ENCODE peak calls at places on chromosome 22, in eight cellular contexts. One of them, this sample, is unnamed.

GRCh38 chr22:48424201-48424627 is 1403.5 kb downstream of the BRD1 start:
- DNase-seq in left ventricle myocardium inferior: no peak
- DNase-seq in epithelial cell of proximal tubule: no peak
- DNase-seq in astrocyte of the spinal cord: no peak
- DNase-seq in tibial nerve: no peak
- DNase-seq in cardiac muscle cell: no peak
- DNase-seq in IMR-90: no peak
- DNase-seq in GM12865: no peak
- DNase-seq in this sample: no peak

GRCh38 chr22:27801616-27802388 is at the start of gene MN1:
- DNase-seq in tibial nerve: peak
- DNase-seq in epithelial cell of proximal tubule: no peak
- DNase-seq in cardiac muscle cell: peak
- DNase-seq in IMR-90: peak
- DNase-seq in GM12865: peak
- DNase-seq in astrocyte of the spinal cord: peak
- DNase-seq in left ventricle myocardium inferior: peak
- DNase-seq in this sample: peak

GRCh38 chr22:38824587-38824986 is 19.2 kb downstream of the NPTXR start:
- DNase-seq in left ventricle myocardium inferior: peak
- DNase-seq in GM12865: peak
- DNase-seq in astrocyte of the spinal cord: peak
- DNase-seq in tibial nerve: peak
- DNase-seq in IMR-90: peak
- DNase-seq in epithelial cell of proximal tubule: no peak
- DNase-seq in cardiac muscle cell: peak
- DNase-seq in this sample: peak

GRCh38 chr22:21942407-21942895 is 10.2 kb downstream of the PPM1F start:
- DNase-seq in cardiac muscle cell: peak
- DNase-seq in tibial nerve: peak
- DNase-seq in GM12865: peak
- DNase-seq in IMR-90: peak
- DNase-seq in left ventricle myocardium inferior: peak
- DNase-seq in epithelial cell of proximal tubule: peak
- DNase-seq in astrocyte of the spinal cord: peak
- DNase-seq in this sample: peak

GRCh38 chr22:37752189-37753061 is 55.3 kb upstream of the GCAT start:
- DNase-seq in GM12865: no peak
- DNase-seq in tibial nerve: peak
- DNase-seq in left ventricle myocardium inferior: peak
- DNase-seq in IMR-90: peak
- DNase-seq in astrocyte of the spinal cord: peak
- DNase-seq in cardiac muscle cell: peak
- DNase-seq in epithelial cell of proximal tubule: peak
- DNase-seq in this sample: no peak

GRCh38 chr22:36775589-36775965 is 342 bp downstream of the IFT27 start:
- DNase-seq in IMR-90: peak
- DNase-seq in cardiac muscle cell: peak
- DNase-seq in tibial nerve: no peak
- DNase-seq in GM12865: peak
- DNase-seq in epithelial cell of proximal tubule: no peak
- DNase-seq in astrocyte of the spinal cord: peak
- DNase-seq in left ventricle myocardium inferior: peak
- DNase-seq in this sample: no peak

GRCh38 chr22:42397332-42398246 is 34.6 kb downstream of the NFAM1 start:
- DNase-seq in tibial nerve: peak
- DNase-seq in astrocyte of the spinal cord: no peak
- DNase-seq in left ventricle myocardium inferior: peak
- DNase-seq in IMR-90: no peak
- DNase-seq in epithelial cell of proximal tubule: no peak
- DNase-seq in GM12865: peak
- DNase-seq in cardiac muscle cell: no peak
- DNase-seq in this sample: no peak

GRCh38 chr22:28925916-28926315 is 42.5 kb downstream of the ZNRF3 start:
- DNase-seq in IMR-90: no peak
- DNase-seq in astrocyte of the spinal cord: no peak
- DNase-seq in GM12865: no peak
- DNase-seq in left ventricle myocardium inferior: no peak
- DNase-seq in cardiac muscle cell: no peak
- DNase-seq in tibial nerve: no peak
- DNase-seq in epithelial cell of proximal tubule: no peak
- DNase-seq in this sample: no peak

GRCh38 chr22:17922925-17923898 is 101.1 kb downstream of the MICAL3 start:
- DNase-seq in GM12865: no peak
- DNase-seq in astrocyte of the spinal cord: peak
- DNase-seq in tibial nerve: no peak
- DNase-seq in epithelial cell of proximal tubule: peak
- DNase-seq in cardiac muscle cell: peak
- DNase-seq in left ventricle myocardium inferior: no peak
- DNase-seq in IMR-90: peak
- DNase-seq in this sample: no peak

GRCh38 chr22:33108037-33108436 is 49.9 kb upstream of the SYN3 start:
- DNase-seq in astrocyte of the spinal cord: no peak
- DNase-seq in epithelial cell of proximal tubule: no peak
- DNase-seq in left ventricle myocardium inferior: no peak
- DNase-seq in tibial nerve: no peak
- DNase-seq in IMR-90: no peak
- DNase-seq in GM12865: no peak
- DNase-seq in cardiac muscle cell: no peak
- DNase-seq in this sample: no peak

GRCh38 chr22:33921576-33922181 is 1.4 kb upstream of the LARGE1 start:
- DNase-seq in IMR-90: peak
- DNase-seq in cardiac muscle cell: peak
- DNase-seq in astrocyte of the spinal cord: peak
- DNase-seq in left ventricle myocardium inferior: peak
- DNase-seq in GM12865: peak
- DNase-seq in tibial nerve: peak
- DNase-seq in epithelial cell of proximal tubule: no peak
- DNase-seq in this sample: no peak

GRCh38 chr22:46735747-46736608 is 2.1 kb downstream of the CERK start:
- DNase-seq in cardiac muscle cell: no peak
- DNase-seq in GM12865: peak
- DNase-seq in IMR-90: no peak
- DNase-seq in epithelial cell of proximal tubule: no peak
- DNase-seq in left ventricle myocardium inferior: no peak
- DNase-seq in astrocyte of the spinal cord: no peak
- DNase-seq in tibial nerve: no peak
- DNase-seq in this sample: no peak
- H3K4me3 ChIP-seq in cardiac muscle cell: peak
- H3K4me3 ChIP-seq in GM12865: peak
- H3K4me3 ChIP-seq in IMR-90: no peak
- H3K4me3 ChIP-seq in epithelial cell of proximal tubule: no peak
- H3K4me3 ChIP-seq in left ventricle myocardium inferior: peak
- H3K4me3 ChIP-seq in astrocyte of the spinal cord: no peak
- H3K4me3 ChIP-seq in tibial nerve: no peak
- H3K4me3 ChIP-seq in this sample: no peak

GRCh38 chr22:49882519-49883293 is 29.1 kb downstream of the ZBED4 start:
- DNase-seq in tibial nerve: no peak
- DNase-seq in left ventricle myocardium inferior: no peak
- DNase-seq in epithelial cell of proximal tubule: no peak
- DNase-seq in IMR-90: peak
- DNase-seq in GM12865: no peak
- DNase-seq in astrocyte of the spinal cord: peak
- DNase-seq in cardiac muscle cell: no peak
- DNase-seq in this sample: no peak
- H3K4me3 ChIP-seq in tibial nerve: no peak
- H3K4me3 ChIP-seq in left ventricle myocardium inferior: no peak
- H3K4me3 ChIP-seq in epithelial cell of proximal tubule: no peak
- H3K4me3 ChIP-seq in IMR-90: no peak
- H3K4me3 ChIP-seq in GM12865: no peak
- H3K4me3 ChIP-seq in astrocyte of the spinal cord: no peak
- H3K4me3 ChIP-seq in cardiac muscle cell: no peak
- H3K4me3 ChIP-seq in this sample: no peak

DNA sequence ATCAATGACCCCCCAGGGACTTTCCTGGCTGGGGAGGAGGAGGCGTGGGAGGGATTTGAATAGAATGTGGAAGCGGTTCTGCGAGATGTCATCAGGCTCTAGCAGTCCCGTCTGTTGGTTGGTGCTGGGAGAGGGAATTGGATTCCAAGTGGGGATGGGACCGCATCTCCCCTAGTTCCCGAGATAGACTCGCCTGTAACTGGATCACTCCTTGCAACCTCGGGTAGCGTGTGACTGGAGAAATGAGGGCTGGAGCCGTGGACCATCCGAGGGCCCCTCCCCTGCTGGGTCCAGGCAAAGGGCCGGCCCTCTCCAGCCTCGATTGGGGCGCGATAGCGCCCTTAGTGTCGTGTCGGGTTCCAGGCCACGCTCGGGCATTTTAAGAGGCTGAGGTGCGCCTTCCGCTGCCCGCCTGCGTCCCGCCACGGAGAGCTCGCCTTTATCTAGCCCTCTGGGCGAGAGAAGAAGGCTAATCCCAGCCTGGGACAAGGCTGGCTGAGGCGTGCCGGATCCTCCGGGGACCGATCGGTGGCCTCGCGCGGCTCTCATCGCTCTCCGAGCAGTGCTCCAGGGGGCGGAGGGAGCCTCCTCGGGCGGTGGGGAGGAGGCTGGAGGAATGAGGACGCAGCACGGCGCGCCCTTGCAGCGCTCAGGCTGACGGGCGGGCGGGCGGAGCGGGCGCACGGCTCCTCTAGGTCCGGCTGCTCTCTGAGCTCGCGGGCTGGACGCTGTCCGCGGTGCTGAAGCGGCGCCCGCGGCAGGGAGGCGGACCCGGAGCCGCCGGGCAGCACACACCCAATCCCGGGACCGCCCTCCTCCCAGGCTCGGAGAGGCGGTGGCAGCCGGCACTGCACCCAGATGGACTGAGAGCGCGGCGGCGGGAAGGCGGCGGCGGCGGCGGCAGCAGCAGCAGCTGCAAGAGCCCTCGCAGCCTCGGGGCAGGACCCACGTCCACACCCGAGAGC is 107.8 kb downstream of the OSBP2 start:
- DNase-seq in tibial nerve: peak
- DNase-seq in astrocyte of the spinal cord: peak
- DNase-seq in GM12865: peak
- DNase-seq in epithelial cell of proximal tubule: no peak
- DNase-seq in left ventricle myocardium inferior: peak
- DNase-seq in cardiac muscle cell: peak
- DNase-seq in IMR-90: peak
- DNase-seq in this sample: peak
- H3K4me3 ChIP-seq in tibial nerve: no peak
- H3K4me3 ChIP-seq in astrocyte of the spinal cord: peak
- H3K4me3 ChIP-seq in GM12865: no peak
- H3K4me3 ChIP-seq in epithelial cell of proximal tubule: peak
- H3K4me3 ChIP-seq in left ventricle myocardium inferior: peak
- H3K4me3 ChIP-seq in cardiac muscle cell: no peak
- H3K4me3 ChIP-seq in IMR-90: peak
- H3K4me3 ChIP-seq in this sample: no peak

GRCh38 chr22:40176921-40177737 is 596 bp upstream of the TNRC6B start:
- DNase-seq in cardiac muscle cell: peak
- DNase-seq in GM12865: peak
- DNase-seq in tibial nerve: peak
- DNase-seq in IMR-90: peak
- DNase-seq in astrocyte of the spinal cord: peak
- DNase-seq in left ventricle myocardium inferior: peak
- DNase-seq in epithelial cell of proximal tubule: no peak
- DNase-seq in this sample: peak
- H3K4me3 ChIP-seq in cardiac muscle cell: peak
- H3K4me3 ChIP-seq in GM12865: peak
- H3K4me3 ChIP-seq in tibial nerve: peak
- H3K4me3 ChIP-seq in IMR-90: peak
- H3K4me3 ChIP-seq in astrocyte of the spinal cord: peak
- H3K4me3 ChIP-seq in left ventricle myocardium inferior: peak
- H3K4me3 ChIP-seq in epithelial cell of proximal tubule: peak
- H3K4me3 ChIP-seq in this sample: peak

GRCh38 chr22:20435436-20436308 is 2.0 kb downstream of the SCARF2 start:
- DNase-seq in GM12865: no peak
- DNase-seq in epithelial cell of proximal tubule: no peak
- DNase-seq in tibial nerve: no peak
- DNase-seq in astrocyte of the spinal cord: no peak
- DNase-seq in cardiac muscle cell: no peak
- DNase-seq in IMR-90: no peak
- DNase-seq in left ventricle myocardium inferior: no peak
- DNase-seq in this sample: no peak
- H3K4me3 ChIP-seq in GM12865: no peak
- H3K4me3 ChIP-seq in epithelial cell of proximal tubule: peak
- H3K4me3 ChIP-seq in tibial nerve: peak
- H3K4me3 ChIP-seq in astrocyte of the spinal cord: peak
- H3K4me3 ChIP-seq in cardiac muscle cell: peak
- H3K4me3 ChIP-seq in IMR-90: peak
- H3K4me3 ChIP-seq in left ventricle myocardium inferior: peak
- H3K4me3 ChIP-seq in this sample: no peak